ENCODE peak calls at places on chromosomes 3 and 15, in eight cellular contexts. P is fibroblast of lung; R is CD8-positive, alpha-beta T cell; F is K562; H is neuronal stem cell; G is HCT116; V is iPS DF 6.9; O is GM23248. L is an unnamed sample.

GRCh38 chr15:80497221-80497620 is 93.0 kb downstream of the ARNT2 start:
- DNase-seq in P (no peak), R (no peak), F (no peak), H (no peak), G (no peak), V (no peak), O (no peak), L (no peak)

GRCh38 chr3:105518806-105519418 is 152.2 kb downstream of the ALCAM start:
- DNase-seq in P (peak; percentile 61), R (no peak), F (peak; percentile 44), H (peak; percentile 48), G (peak; percentile 54), V (peak; percentile 29), O (peak; percentile 71), L (no peak)

GRCh38 chr15:72009207-72009606 is 108.7 kb downstream of the MYO9A start:
- DNase-seq in P (no peak), R (no peak), F (no peak), H (no peak), G (no peak), V (no peak), O (no peak), L (no peak)

GRCh38 chr3:140463401-140463800 is 214.5 kb upstream of the TRIM42 start:
- DNase-seq in P (no peak), R (no peak), F (no peak), H (no peak), G (no peak), V (no peak), O (no peak), L (no peak)

GRCh38 chr3:186782542-186783069 is 771 bp upstream of the EIF4A2 start:
- DNase-seq in P (no peak), R (no peak), F (peak; percentile 9), H (no peak), G (no peak), V (no peak), O (no peak), L (no peak)

GRCh38 chr15:90126457-90127435 is 24.5 kb upstream of the IDH2 start:
- DNase-seq in P (peak; percentile 17), R (no peak), F (no peak), H (no peak), G (no peak), V (peak; percentile 41), O (peak; percentile 5), L (peak; percentile 55)

GRCh38 chr15:39770748-39771689 is 11.6 kb downstream of the FSIP1 start:
- DNase-seq in P (peak; percentile 87), R (no peak), F (no peak), H (no peak), G (no peak), V (no peak), O (peak; percentile 93), L (no peak)

GRCh38 chr3:116188231-116188785 is 257.0 kb downstream of the LSAMP start:
- DNase-seq in P (peak; percentile 48), R (no peak), F (no peak), H (no peak), G (no peak), V (no peak), O (peak; percentile 45), L (no peak)

GRCh38 chr15:91535856-91536500 is 317.5 kb upstream of the SLCO3A1 start:
- DNase-seq in P (no peak), R (no peak), F (no peak), H (no peak), G (no peak), V (no peak), O (peak; percentile 43), L (no peak)

GRCh38 chr15:91530279-91530678 is 323.2 kb upstream of the SLCO3A1 start:
- DNase-seq in P (no peak), R (no peak), F (no peak), H (no peak), G (no peak), V (no peak), O (no peak), L (no peak)

GRCh38 chr15:91530951-91531582 is 322.4 kb upstream of the SLCO3A1 start:
- DNase-seq in P (no peak), R (no peak), F (no peak), H (no peak), G (no peak), V (no peak), O (no peak), L (no peak)

GRCh38 chr15:91537868-91538267 is 315.6 kb upstream of the SLCO3A1 start:
- DNase-seq in P (no peak), R (no peak), F (no peak), H (no peak), G (no peak), V (no peak), O (peak; percentile 23), L (no peak)

GRCh38 chr15:91534235-91534634 is 319.3 kb upstream of the SLCO3A1 start:
- DNase-seq in P (no peak), R (no peak), F (no peak), H (no peak), G (no peak), V (no peak), O (no peak), L (no peak)
- H3K4me1 ChIP-seq in P (peaks cover 11% of the 10 kb centered on the region), R (no peaks in the 10 kb centered on the region), F (no peaks in the 10 kb centered on the region), H (peaks cover 5% of the 10 kb centered on the region), G (no peaks in the 10 kb centered on the region), V (no peaks in the 10 kb centered on the region), O (peaks cover 27% of the 10 kb centered on the region), L (no peaks in the 10 kb centered on the region)

GRCh38 chr15:30991301-30992072 is at the start of gene MTMR10:
- DNase-seq in P (peak; percentile 79), R (peak; percentile 67), F (peak; percentile 78), H (peak; percentile 68), G (peak; percentile 36), V (no peak), O (peak; percentile 91), L (peak; percentile 97)

GRCh38 chr15:30992073-30992363 is 590 bp upstream of the MTMR10 start:
- DNase-seq in P (no peak), R (no peak), F (no peak), H (no peak), G (no peak), V (no peak), O (no peak), L (no peak)

GRCh38 chr15:30990451-30991300 is 752 bp downstream of the MTMR10 start:
- DNase-seq in P (peak; percentile 11), R (no peak), F (peak; percentile 44), H (no peak), G (no peak), V (no peak), O (peak; percentile 71), L (no peak)

GRCh38 chr15:30992465-30992864 is 1.0 kb upstream of the MTMR10 start:
- DNase-seq in P (no peak), R (no peak), F (no peak), H (no peak), G (no peak), V (no peak), O (peak; percentile 6), L (no peak)

DNA sequence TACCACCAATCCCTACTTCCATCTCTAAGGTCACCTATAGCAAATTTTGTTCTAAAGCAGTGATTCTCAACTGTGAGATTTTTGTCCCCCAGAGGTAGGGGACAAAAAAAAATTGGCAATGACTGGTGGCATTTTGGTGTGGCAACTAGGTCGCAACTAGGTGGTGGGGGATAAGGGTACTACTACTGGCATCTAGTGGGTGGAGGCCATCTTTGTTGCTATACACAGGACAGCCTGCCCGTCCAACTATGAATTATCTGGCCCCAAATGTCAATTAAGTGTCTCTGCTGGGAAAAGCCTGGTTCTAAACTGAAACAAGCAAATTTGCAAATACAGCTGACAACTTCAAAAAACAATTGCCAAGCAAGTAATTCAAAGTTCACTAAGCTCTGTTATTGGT is 1.4 kb downstream of the MTMR10 start:
- DNase-seq in P (no peak), R (no peak), F (no peak), H (no peak), G (no peak), V (no peak), O (peak; percentile 19), L (no peak)
- H3K4me3 ChIP-seq in P (peak overlapping the region; percentile 87), R (peak overlapping the region; percentile 71), F (peak overlapping the region; percentile 84), H (no peak overlapping the region), G (peak overlapping the region; percentile 93), V (no peak overlapping the region), O (peak overlapping the region; percentile 94), L (peak overlapping the region; percentile 94)

GRCh38 chr3:152333928-152334327 is 65.2 kb downstream of the MBNL1 start:
- DNase-seq in P (no peak), R (no peak), F (no peak), H (no peak), G (no peak), V (no peak), O (no peak), L (no peak)

GRCh38 chr3:152331975-152332374 is 63.2 kb downstream of the MBNL1 start:
- DNase-seq in P (no peak), R (no peak), F (no peak), H (no peak), G (no peak), V (no peak), O (peak; percentile 34), L (no peak)

GRCh38 chr3:152338159-152338720 is 69.5 kb downstream of the MBNL1 start:
- DNase-seq in P (no peak), R (no peak), F (no peak), H (no peak), G (no peak), V (no peak), O (no peak), L (no peak)

GRCh38 chr3:152334761-152335160 is 66.0 kb downstream of the MBNL1 start:
- DNase-seq in P (no peak), R (no peak), F (no peak), H (no peak), G (no peak), V (no peak), O (no peak), L (no peak)

DNA sequence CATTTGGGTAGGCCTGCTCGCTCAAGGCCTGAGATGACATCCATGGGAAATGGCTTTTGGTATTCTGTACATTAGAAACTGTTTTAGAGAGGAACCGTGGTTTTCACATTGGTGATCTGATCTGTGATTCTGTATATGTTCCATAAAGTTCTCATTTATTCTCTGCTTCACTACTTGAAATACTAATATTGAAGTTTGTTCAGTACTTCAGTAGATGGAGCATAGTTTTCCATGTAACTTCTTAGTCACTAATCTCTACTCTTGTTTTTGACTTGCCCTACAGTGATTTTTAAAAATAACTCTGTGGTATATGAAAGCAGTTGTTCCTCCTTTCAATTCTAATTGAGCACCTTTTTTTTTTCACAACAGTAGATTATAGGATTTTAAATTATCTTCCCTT is 66.5 kb downstream of the MBNL1 start:
- DNase-seq in P (no peak), R (no peak), F (no peak), H (no peak), G (no peak), V (no peak), O (no peak), L (no peak)
- H3K4me1 ChIP-seq in P (no peaks in the 10 kb centered on the region), R (peaks cover 73% of the 10 kb centered on the region), F (peaks cover 13% of the 10 kb centered on the region), H (no peaks in the 10 kb centered on the region), G (peaks cover 20% of the 10 kb centered on the region), V (no peaks in the 10 kb centered on the region), O (peaks cover 27% of the 10 kb centered on the region), L (peaks cover 34% of the 10 kb centered on the region)

GRCh38 chr3:170908235-170909116 is at the start of gene EIF5A2:
- DNase-seq in P (peak; percentile 94), R (peak; percentile 93), F (peak; percentile 97), H (peak; percentile 77), G (peak; percentile 91), V (peak; percentile 94), O (peak; percentile 99), L (peak; percentile 88)

GRCh38 chr3:170910542-170910941 is 2.1 kb upstream of the EIF5A2 start:
- DNase-seq in P (peak; percentile 6), R (no peak), F (no peak), H (no peak), G (no peak), V (no peak), O (peak; percentile 6), L (no peak)

GRCh38 chr3:170909129-170909903 is 879 bp upstream of the EIF5A2 start:
- DNase-seq in P (peak; percentile 97), R (no peak), F (no peak), H (no peak), G (no peak), V (no peak), O (peak; percentile 89), L (no peak)

GRCh38 chr3:170905862-170906261 is 2.6 kb downstream of the EIF5A2 start:
- DNase-seq in P (no peak), R (no peak), F (no peak), H (no peak), G (no peak), V (no peak), O (no peak), L (no peak)

DNA sequence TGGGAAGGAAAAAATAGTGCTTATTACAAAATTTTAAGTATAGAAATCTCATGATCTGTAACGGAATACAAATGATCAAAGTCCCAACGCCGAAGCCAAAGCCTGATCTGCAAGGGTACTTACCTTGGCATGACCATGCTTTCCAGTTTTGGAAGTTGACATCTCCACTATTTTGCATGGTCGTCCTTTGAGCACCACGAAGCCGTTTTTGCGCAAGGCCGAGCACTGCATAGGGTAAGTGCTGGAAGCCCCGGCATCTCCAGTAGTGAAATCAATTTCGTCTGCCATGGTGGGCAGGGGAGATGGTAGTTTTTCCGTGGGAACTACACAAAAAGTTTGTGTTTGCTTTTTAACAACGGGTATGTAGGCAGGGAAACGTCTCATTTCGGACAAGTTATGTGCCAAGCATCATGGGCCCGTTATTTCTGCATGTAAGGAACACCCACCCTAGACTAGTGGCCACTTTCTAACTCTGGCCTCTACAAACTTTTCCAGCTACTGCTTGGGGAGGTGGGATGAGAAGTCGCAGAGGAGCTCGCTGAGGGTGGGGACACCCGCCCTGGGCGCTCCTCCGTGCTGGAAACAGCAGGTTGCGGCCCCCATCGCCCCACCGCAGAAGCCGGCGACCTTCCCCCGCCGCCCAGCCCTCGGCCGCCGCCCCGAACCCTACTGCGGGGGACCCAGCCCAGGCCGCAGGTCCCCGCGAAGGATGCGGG is 760 bp downstream of the EIF5A2 start:
- DNase-seq in P (peak; percentile 36), R (no peak), F (peak; percentile 44), H (no peak), G (no peak), V (no peak), O (peak; percentile 47), L (no peak)
- H3K4me3 ChIP-seq in P (peak overlapping the region; percentile 90), R (peak overlapping the region; percentile 68), F (peak overlapping the region; percentile 77), H (peak overlapping the region; percentile 90), G (peak overlapping the region; percentile 64), V (peak overlapping the region; percentile 64), O (peak overlapping the region; percentile 88), L (peak overlapping the region; percentile 66)

L was measured in upper lobe of left lung.